ENCODE peak calls at places on chromosomes 16 and 17, in seven cellular contexts. One of them, this sample, is unnamed.

GRCh38 chr16:47143329-47143676 is 442 bp downstream of the NETO2 start:
- DNase-seq in nephron progenitor cell: peak; percentile 76
- DNase-seq in choroid plexus epithelial cell: peak; percentile 68
- DNase-seq in cardiac muscle cell: peak; percentile 83
- DNase-seq in H9: peak; percentile 82
- DNase-seq in AG09319: no peak
- DNase-seq in cardiac fibroblast: peak; percentile 74
- DNase-seq in this sample: no peak

GRCh38 chr16:78439646-78440045 is 340.2 kb downstream of the WWOX start:
- DNase-seq in nephron progenitor cell: no peak
- DNase-seq in choroid plexus epithelial cell: no peak
- DNase-seq in cardiac muscle cell: no peak
- DNase-seq in H9: no peak
- DNase-seq in AG09319: no peak
- DNase-seq in cardiac fibroblast: no peak
- DNase-seq in this sample: no peak

GRCh38 chr17:78798695-78799559 is 16.9 kb upstream of the CYTH1 start:
- DNase-seq in nephron progenitor cell: no peak
- DNase-seq in choroid plexus epithelial cell: peak; percentile 47
- DNase-seq in cardiac muscle cell: peak; percentile 15
- DNase-seq in H9: no peak
- DNase-seq in AG09319: no peak
- DNase-seq in cardiac fibroblast: peak; percentile 39
- DNase-seq in this sample: no peak

GRCh38 chr17:7782237-7782636 is 51.8 kb upstream of the KDM6B start:
- DNase-seq in nephron progenitor cell: no peak
- DNase-seq in choroid plexus epithelial cell: peak; percentile 83
- DNase-seq in cardiac muscle cell: no peak
- DNase-seq in H9: no peak
- DNase-seq in AG09319: peak; percentile 15
- DNase-seq in cardiac fibroblast: peak; percentile 67
- DNase-seq in this sample: no peak

GRCh38 chr16:88999457-89000206 is 22.6 kb upstream of the CBFA2T3 start:
- DNase-seq in nephron progenitor cell: no peak
- DNase-seq in choroid plexus epithelial cell: no peak
- DNase-seq in cardiac muscle cell: no peak
- DNase-seq in H9: peak; percentile 66
- DNase-seq in AG09319: no peak
- DNase-seq in cardiac fibroblast: peak; percentile 7
- DNase-seq in this sample: no peak

GRCh38 chr17:3960764-3961163 is 3.5 kb downstream of the ATP2A3 start:
- DNase-seq in nephron progenitor cell: no peak
- DNase-seq in choroid plexus epithelial cell: no peak
- DNase-seq in cardiac muscle cell: peak; percentile 43
- DNase-seq in H9: no peak
- DNase-seq in AG09319: no peak
- DNase-seq in cardiac fibroblast: peak; percentile 59
- DNase-seq in this sample: no peak

GRCh38 chr16:78194948-78195347 is 95.5 kb downstream of the WWOX start:
- DNase-seq in nephron progenitor cell: no peak
- DNase-seq in choroid plexus epithelial cell: no peak
- DNase-seq in cardiac muscle cell: no peak
- DNase-seq in H9: no peak
- DNase-seq in AG09319: no peak
- DNase-seq in cardiac fibroblast: no peak
- DNase-seq in this sample: no peak

GRCh38 chr16:57513371-57514102 is 22.8 kb downstream of the CCDC102A start:
- DNase-seq in nephron progenitor cell: peak; percentile 52
- DNase-seq in choroid plexus epithelial cell: no peak
- DNase-seq in cardiac muscle cell: peak; percentile 82
- DNase-seq in H9: no peak
- DNase-seq in AG09319: no peak
- DNase-seq in cardiac fibroblast: no peak
- DNase-seq in this sample: no peak

GRCh38 chr16:7688811-7689210 is 356.2 kb downstream of the RBFOX1 start:
- DNase-seq in nephron progenitor cell: no peak
- DNase-seq in choroid plexus epithelial cell: no peak
- DNase-seq in cardiac muscle cell: no peak
- DNase-seq in H9: no peak
- DNase-seq in AG09319: no peak
- DNase-seq in cardiac fibroblast: no peak
- DNase-seq in this sample: no peak

GRCh38 chr17:50173335-50173941 is 7.6 kb downstream of the SGCA start:
- DNase-seq in nephron progenitor cell: no peak
- DNase-seq in choroid plexus epithelial cell: peak; percentile 94
- DNase-seq in cardiac muscle cell: peak; percentile 61
- DNase-seq in H9: peak; percentile 73
- DNase-seq in AG09319: no peak
- DNase-seq in cardiac fibroblast: peak; percentile 90
- DNase-seq in this sample: no peak

GRCh38 chr17:79990704-79991103 is 45.0 kb downstream of the TBC1D16 start:
- DNase-seq in nephron progenitor cell: no peak
- DNase-seq in choroid plexus epithelial cell: no peak
- DNase-seq in cardiac muscle cell: no peak
- DNase-seq in H9: no peak
- DNase-seq in AG09319: no peak
- DNase-seq in cardiac fibroblast: no peak
- DNase-seq in this sample: no peak

GRCh38 chr17:79990051-79990592 is 45.5 kb downstream of the TBC1D16 start:
- DNase-seq in nephron progenitor cell: no peak
- DNase-seq in choroid plexus epithelial cell: no peak
- DNase-seq in cardiac muscle cell: peak; percentile 48
- DNase-seq in H9: no peak
- DNase-seq in AG09319: no peak
- DNase-seq in cardiac fibroblast: no peak
- DNase-seq in this sample: no peak

GRCh38 chr17:79991924-79992656 is 43.6 kb downstream of the TBC1D16 start:
- DNase-seq in nephron progenitor cell: no peak
- DNase-seq in choroid plexus epithelial cell: peak; percentile 25
- DNase-seq in cardiac muscle cell: no peak
- DNase-seq in H9: peak; percentile 56
- DNase-seq in AG09319: no peak
- DNase-seq in cardiac fibroblast: no peak
- DNase-seq in this sample: peak; percentile 34

GRCh38 chr17:79992657-79993389 is 42.8 kb downstream of the TBC1D16 start:
- DNase-seq in nephron progenitor cell: no peak
- DNase-seq in choroid plexus epithelial cell: peak; percentile 23
- DNase-seq in cardiac muscle cell: no peak
- DNase-seq in H9: no peak
- DNase-seq in AG09319: no peak
- DNase-seq in cardiac fibroblast: no peak
- DNase-seq in this sample: no peak

GRCh38 chr17:79991140-79991923 is 44.3 kb downstream of the TBC1D16 start:
- DNase-seq in nephron progenitor cell: peak; percentile 83
- DNase-seq in choroid plexus epithelial cell: peak; percentile 82
- DNase-seq in cardiac muscle cell: peak; percentile 86
- DNase-seq in H9: peak; percentile 94
- DNase-seq in AG09319: peak; percentile 43
- DNase-seq in cardiac fibroblast: peak; percentile 81
- DNase-seq in this sample: peak; percentile 67
- TF ChIP-seq CTCF in nephron progenitor cell: peak; percentile 55
- TF ChIP-seq CTCF in choroid plexus epithelial cell: peak; percentile 69
- TF ChIP-seq CTCF in cardiac muscle cell: peak; percentile 37
- TF ChIP-seq CTCF in H9: peak; percentile 78
- TF ChIP-seq CTCF in AG09319: peak; percentile 65
- TF ChIP-seq CTCF in cardiac fibroblast: peak; percentile 57
- TF ChIP-seq CTCF in this sample: no peak

DNA sequence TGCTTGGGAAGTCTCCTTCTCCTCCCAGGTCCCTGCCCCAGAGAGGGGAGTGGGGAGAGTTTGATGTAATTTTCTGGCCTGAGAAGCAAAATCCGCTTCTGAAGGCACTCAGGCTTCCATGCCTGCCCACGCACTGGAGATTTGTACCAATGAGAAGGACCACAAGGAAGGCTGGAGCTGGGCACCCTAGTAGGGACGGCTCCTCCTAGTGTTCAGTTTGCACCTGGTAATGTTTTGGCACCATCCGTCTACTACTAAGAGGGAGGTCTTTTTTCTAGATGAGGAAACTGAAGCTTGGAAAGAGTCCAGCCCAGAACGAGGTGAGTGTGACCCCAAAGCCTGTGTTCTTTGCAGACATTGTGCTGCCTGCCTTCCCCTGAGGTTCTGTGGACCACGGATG is 83.6 kb upstream of the NLRP1 start:
- DNase-seq in nephron progenitor cell: no peak
- DNase-seq in choroid plexus epithelial cell: no peak
- DNase-seq in cardiac muscle cell: no peak
- DNase-seq in H9: peak; percentile 61
- DNase-seq in AG09319: no peak
- DNase-seq in cardiac fibroblast: no peak
- DNase-seq in this sample: no peak
- TF ChIP-seq CTCF in nephron progenitor cell: no peak
- TF ChIP-seq CTCF in choroid plexus epithelial cell: no peak
- TF ChIP-seq CTCF in cardiac muscle cell: no peak
- TF ChIP-seq CTCF in H9: peak; percentile 59
- TF ChIP-seq CTCF in AG09319: no peak
- TF ChIP-seq CTCF in cardiac fibroblast: peak; percentile 11
- TF ChIP-seq CTCF in this sample: no peak

DNA sequence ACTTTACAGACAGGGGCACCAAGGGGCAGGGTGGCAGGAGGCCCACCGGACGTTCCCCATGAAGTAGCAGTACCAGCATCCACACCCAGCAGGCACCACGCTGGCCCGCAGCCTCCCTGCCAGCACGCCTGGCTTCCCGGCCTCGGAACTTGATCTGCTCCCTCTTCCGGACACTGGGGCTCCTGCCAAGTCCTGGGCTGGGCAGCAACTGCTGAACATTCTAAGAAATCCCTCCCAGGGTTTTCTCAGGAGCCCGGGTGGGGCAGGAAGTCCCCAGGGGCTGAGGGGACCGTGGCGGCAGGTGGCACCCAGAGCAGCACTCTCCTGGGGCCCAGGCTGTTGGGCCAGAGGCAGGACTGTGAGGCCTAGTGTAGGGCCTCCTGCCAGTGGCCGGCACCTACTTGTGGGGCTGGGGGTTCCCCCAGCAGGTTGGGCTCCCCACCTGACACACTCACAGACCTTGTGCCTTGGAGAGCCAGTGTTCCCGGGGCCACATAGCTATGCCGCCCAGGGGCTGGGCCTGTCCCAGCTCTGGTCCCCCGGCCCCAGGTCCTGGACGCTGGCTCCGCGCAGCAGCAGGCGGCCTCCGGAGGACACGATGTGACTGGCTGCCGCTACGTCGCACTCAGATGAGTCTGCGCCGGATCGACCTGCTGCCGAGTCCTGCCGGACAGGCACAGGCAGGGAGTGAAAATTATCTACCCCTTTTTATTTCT is 86.2 kb upstream of the CBX4 start:
- DNase-seq in nephron progenitor cell: no peak
- DNase-seq in choroid plexus epithelial cell: peak; percentile 51
- DNase-seq in cardiac muscle cell: no peak
- DNase-seq in H9: no peak
- DNase-seq in AG09319: peak; percentile 23
- DNase-seq in cardiac fibroblast: peak; percentile 66
- DNase-seq in this sample: no peak
- TF ChIP-seq CTCF in nephron progenitor cell: no peak
- TF ChIP-seq CTCF in choroid plexus epithelial cell: peak; percentile 34
- TF ChIP-seq CTCF in cardiac muscle cell: peak; percentile 29
- TF ChIP-seq CTCF in H9: peak; percentile 11
- TF ChIP-seq CTCF in AG09319: peak; percentile 17
- TF ChIP-seq CTCF in cardiac fibroblast: no peak
- TF ChIP-seq CTCF in this sample: no peak

GRCh38 chr17:9768381-9768934 is 22.9 kb downstream of the DHRS7C start:
- DNase-seq in nephron progenitor cell: no peak
- DNase-seq in choroid plexus epithelial cell: peak; percentile 56
- DNase-seq in cardiac muscle cell: peak; percentile 46
- DNase-seq in H9: no peak
- DNase-seq in AG09319: no peak
- DNase-seq in cardiac fibroblast: peak; percentile 52
- DNase-seq in this sample: no peak
- TF ChIP-seq CTCF in nephron progenitor cell: peak; percentile 68
- TF ChIP-seq CTCF in choroid plexus epithelial cell: peak; percentile 45
- TF ChIP-seq CTCF in cardiac muscle cell: peak; percentile 40
- TF ChIP-seq CTCF in H9: peak; percentile 73
- TF ChIP-seq CTCF in AG09319: peak; percentile 24
- TF ChIP-seq CTCF in cardiac fibroblast: no peak
- TF ChIP-seq CTCF in this sample: no peak

GRCh38 chr16:1153480-1154160 is 714 bp downstream of the CACNA1H start:
- DNase-seq in nephron progenitor cell: peak; percentile 46
- DNase-seq in choroid plexus epithelial cell: no peak
- DNase-seq in cardiac muscle cell: peak; percentile 49
- DNase-seq in H9: no peak
- DNase-seq in AG09319: no peak
- DNase-seq in cardiac fibroblast: no peak
- DNase-seq in this sample: no peak

GRCh38 chr16:1151424-1152122 is 1.3 kb upstream of the CACNA1H start:
- DNase-seq in nephron progenitor cell: no peak
- DNase-seq in choroid plexus epithelial cell: no peak
- DNase-seq in cardiac muscle cell: no peak
- DNase-seq in H9: no peak
- DNase-seq in AG09319: no peak
- DNase-seq in cardiac fibroblast: no peak
- DNase-seq in this sample: no peak

GRCh38 chr16:1152123-1152638 is 725 bp upstream of the CACNA1H start:
- DNase-seq in nephron progenitor cell: peak; percentile 63
- DNase-seq in choroid plexus epithelial cell: no peak
- DNase-seq in cardiac muscle cell: peak; percentile 56
- DNase-seq in H9: peak; percentile 65
- DNase-seq in AG09319: no peak
- DNase-seq in cardiac fibroblast: no peak
- DNase-seq in this sample: peak; percentile 36

GRCh38 chr16:1154291-1154886 is 1.5 kb downstream of the CACNA1H start:
- DNase-seq in nephron progenitor cell: peak; percentile 38
- DNase-seq in choroid plexus epithelial cell: no peak
- DNase-seq in cardiac muscle cell: no peak
- DNase-seq in H9: no peak
- DNase-seq in AG09319: no peak
- DNase-seq in cardiac fibroblast: no peak
- DNase-seq in this sample: no peak

GRCh38 chr16:1152651-1153259 is at the start of gene CACNA1H:
- DNase-seq in nephron progenitor cell: peak; percentile 80
- DNase-seq in choroid plexus epithelial cell: no peak
- DNase-seq in cardiac muscle cell: peak; percentile 73
- DNase-seq in H9: peak; percentile 53
- DNase-seq in AG09319: no peak
- DNase-seq in cardiac fibroblast: no peak
- DNase-seq in this sample: peak; percentile 29
- TF ChIP-seq CTCF in nephron progenitor cell: peak; percentile 23
- TF ChIP-seq CTCF in choroid plexus epithelial cell: peak; percentile 15
- TF ChIP-seq CTCF in cardiac muscle cell: no peak
- TF ChIP-seq CTCF in H9: peak; percentile 66
- TF ChIP-seq CTCF in AG09319: peak; percentile 14
- TF ChIP-seq CTCF in cardiac fibroblast: no peak
- TF ChIP-seq CTCF in this sample: no peak

GRCh38 chr17:42579794-42580551 is 2.4 kb upstream of the PSMC3IP start:
- DNase-seq in nephron progenitor cell: no peak
- DNase-seq in choroid plexus epithelial cell: no peak
- DNase-seq in cardiac muscle cell: no peak
- DNase-seq in H9: no peak
- DNase-seq in AG09319: no peak
- DNase-seq in cardiac fibroblast: no peak
- DNase-seq in this sample: no peak

GRCh38 chr17:42574463-42574862 is 3.1 kb downstream of the PSMC3IP start:
- DNase-seq in nephron progenitor cell: no peak
- DNase-seq in choroid plexus epithelial cell: no peak
- DNase-seq in cardiac muscle cell: no peak
- DNase-seq in H9: no peak
- DNase-seq in AG09319: no peak
- DNase-seq in cardiac fibroblast: no peak
- DNase-seq in this sample: no peak

GRCh38 chr17:42578282-42578869 is 847 bp upstream of the PSMC3IP start:
- DNase-seq in nephron progenitor cell: peak; percentile 81
- DNase-seq in choroid plexus epithelial cell: peak; percentile 82
- DNase-seq in cardiac muscle cell: peak; percentile 82
- DNase-seq in H9: peak; percentile 95
- DNase-seq in AG09319: no peak
- DNase-seq in cardiac fibroblast: peak; percentile 82
- DNase-seq in this sample: peak; percentile 61

GRCh38 chr17:42577140-42577531 is 393 bp downstream of the PSMC3IP start:
- DNase-seq in nephron progenitor cell: no peak
- DNase-seq in choroid plexus epithelial cell: no peak
- DNase-seq in cardiac muscle cell: no peak
- DNase-seq in H9: no peak
- DNase-seq in AG09319: no peak
- DNase-seq in cardiac fibroblast: no peak
- DNase-seq in this sample: no peak

GRCh38 chr17:42577532-42578281 is at the start of gene PSMC3IP:
- DNase-seq in nephron progenitor cell: peak; percentile 94
- DNase-seq in choroid plexus epithelial cell: peak; percentile 96
- DNase-seq in cardiac muscle cell: peak; percentile 95
- DNase-seq in H9: peak; percentile 98
- DNase-seq in AG09319: peak; percentile 84
- DNase-seq in cardiac fibroblast: peak; percentile 97
- DNase-seq in this sample: peak; percentile 86
- TF ChIP-seq CTCF in nephron progenitor cell: peak; percentile 20
- TF ChIP-seq CTCF in choroid plexus epithelial cell: peak; percentile 46
- TF ChIP-seq CTCF in cardiac muscle cell: peak; percentile 41
- TF ChIP-seq CTCF in H9: peak; percentile 54
- TF ChIP-seq CTCF in AG09319: peak; percentile 43
- TF ChIP-seq CTCF in cardiac fibroblast: peak; percentile 44
- TF ChIP-seq CTCF in this sample: no peak